ENCODE peak calls at places on chromosomes 1 and 21, in seven cellular contexts. Z is fibroblast of mammary gland; I is HuH-7; F is lung; X is NCI-H1694; U is GM03348; R is stimulated activated naive CD8-positive, alpha-beta T cell treated with anti-CD3 and anti-CD28 coated beads, Interleukin-15, amount 100 ng/mL, for 72 hours. Q is an unnamed sample.

GRCh38 chr1:78088015-78088414 is 42.2 kb downstream of the GIPC2 start:
- DNase-seq in X (no peak), U (no peak), Z (no peak), I (no peak), F (no peak), R (no peak), Q (no peak)

GRCh38 chr1:108716437-108717230 is 3.9 kb downstream of the FNDC7 start:
- DNase-seq in U (no peak), R (no peak), Z (no peak), I (no peak), X (no peak), F (no peak), Q (no peak)

GRCh38 chr21:41673071-41673470 is 93.8 kb downstream of the RIPK4 start:
- DNase-seq in F (no peak), Z (no peak), I (no peak), X (no peak), U (no peak), R (no peak), Q (no peak)

GRCh38 chr1:25137521-25138395 is 94.5 kb downstream of the SYF2 start:
- DNase-seq in F (no peak), Z (no peak), X (no peak), U (no peak), I (no peak), R (no peak), Q (no peak)

GRCh38 chr1:155012052-155012546 is 9.5 kb downstream of the ZBTB7B start:
- DNase-seq in Z (peak), R (no peak), U (peak), F (peak), I (no peak), X (no peak), Q (peak)

GRCh38 chr1:40630488-40631223 is 34.8 kb downstream of the RIMS3 start:
- DNase-seq in Z (peak), I (peak), U (peak), X (no peak), F (no peak), R (peak), Q (peak)

GRCh38 chr1:54284781-54285563 is 85.0 kb downstream of the MRPL37 start:
- DNase-seq in F (no peak), I (no peak), Z (no peak), R (peak), U (no peak), X (no peak), Q (no peak)

GRCh38 chr1:8870605-8871538 is 7.6 kb downstream of the ENO1 start:
- DNase-seq in U (no peak), I (no peak), F (peak), X (no peak), R (no peak), Z (no peak), Q (peak)

GRCh38 chr21:38460171-38460742 is 38.0 kb downstream of the ERG start:
- DNase-seq in Z (peak), F (no peak), R (no peak), I (no peak), U (peak), X (no peak), Q (peak)

GRCh38 chr1:67840449-67840848 is 7.2 kb upstream of the GNG12 start:
- DNase-seq in Z (peak), U (peak), F (no peak), I (no peak), R (no peak), X (no peak), Q (peak)

GRCh38 chr21:17900990-17901385 is 81.8 kb upstream of the C21orf91 start:
- DNase-seq in U (no peak), R (no peak), F (no peak), I (no peak), X (no peak), Z (no peak), Q (no peak)

GRCh38 chr1:229342902-229343587 is at the start of gene CCSAP:
- DNase-seq in U (peak), I (peak), R (peak), Z (peak), X (no peak), F (no peak), Q (peak)

GRCh38 chr1:93567255-93567918 is 114.2 kb downstream of the BCAR3 start:
- DNase-seq in R (no peak), I (no peak), X (no peak), U (peak), F (no peak), Z (peak), Q (peak)

GRCh38 chr1:230232352-230232751 is 165.3 kb downstream of the GALNT2 start:
- DNase-seq in U (no peak), R (no peak), Z (peak), F (no peak), X (no peak), I (no peak), Q (no peak)

GRCh38 chr1:233448290-233448689 is 120.8 kb downstream of the MAP3K21 start:
- DNase-seq in X (peak), I (no peak), Z (no peak), U (no peak), F (no peak), R (no peak), Q (no peak)

GRCh38 chr1:9822490-9822889 is 1.3 kb downstream of the CLSTN1 start:
- DNase-seq in F (no peak), Z (peak), R (no peak), I (no peak), U (no peak), X (no peak), Q (no peak)

GRCh38 chr1:2091611-2092604 is 41.7 kb downstream of the PRKCZ start:
- DNase-seq in F (no peak), R (peak), X (no peak), Z (peak), U (peak), I (peak), Q (no peak)

GRCh38 chr21:43318841-43319781 is 107.8 kb downstream of the SIK1 start:
- DNase-seq in X (no peak), U (peak), R (no peak), F (no peak), Z (peak), I (no peak), Q (peak)

GRCh38 chr21:41820384-41821080 is 53.7 kb upstream of the RIPK4 start:
- DNase-seq in Z (no peak), X (no peak), I (no peak), R (no peak), F (no peak), U (no peak), Q (no peak)

GRCh38 chr1:235741294-235741693 is 91.7 kb upstream of the GNG4 start:
- DNase-seq in F (no peak), X (no peak), R (no peak), I (no peak), Z (peak), U (peak), Q (peak)

GRCh38 chr1:208349679-208350330 is 105.6 kb upstream of the PLXNA2 start:
- DNase-seq in F (no peak), R (no peak), X (peak), U (no peak), I (no peak), Z (no peak), Q (no peak)

GRCh38 chr21:35476616-35477395 is 427.7 kb upstream of the RUNX1 start:
- DNase-seq in I (no peak), R (no peak), F (no peak), U (peak), Z (peak), X (no peak), Q (peak)

GRCh38 chr1:162632234-162632666 is at the start of gene DDR2:
- DNase-seq in Z (peak), X (no peak), U (peak), F (peak), I (no peak), R (no peak), Q (peak)

GRCh38 chr1:31101147-31101502 is 35.6 kb upstream of the PUM1 start:
- DNase-seq in Z (peak), I (no peak), X (no peak), F (no peak), U (peak), R (no peak), Q (peak)

GRCh38 chr1:97806336-97806735 is 114.5 kb downstream of the DPYD start:
- DNase-seq in R (no peak), I (no peak), F (no peak), X (no peak), Z (no peak), U (peak), Q (no peak)

GRCh38 chr1:22652881-22653316 is at the start of gene C1QB:
- DNase-seq in U (no peak), Z (no peak), F (peak), I (no peak), X (no peak), R (no peak), Q (no peak)

GRCh38 chr1:111656093-111657017 is 36.8 kb downstream of the RAP1A start:
- DNase-seq in U (peak), X (no peak), Z (peak), I (peak), R (no peak), F (no peak), Q (peak)

GRCh38 chr1:48967318-48967717 is 190.6 kb upstream of the BEND5 start:
- DNase-seq in I (no peak), R (no peak), U (no peak), F (no peak), X (no peak), Z (no peak), Q (no peak)

GRCh38 chr1:160639652-160640051 is 7.2 kb downstream of the SLAMF1 start:
- DNase-seq in Z (no peak), X (no peak), R (no peak), F (no peak), U (no peak), I (no peak), Q (no peak)

GRCh38 chr1:983736-984475 is 2.0 kb upstream of the PERM1 start:
- DNase-seq in F (no peak), X (no peak), Z (no peak), I (no peak), U (peak), R (peak), Q (no peak)

GRCh38 chr1:57254006-57254405 is 169.9 kb downstream of the DAB1 start:
- DNase-seq in U (peak), X (no peak), R (no peak), I (no peak), F (no peak), Z (peak), Q (no peak)

GRCh38 chr1:7117599-7118281 is 332.5 kb downstream of the CAMTA1 start:
- DNase-seq in R (no peak), Z (peak), X (no peak), I (no peak), F (no peak), U (peak), Q (peak)

GRCh38 chr21:39481886-39482285 is 30.1 kb downstream of the SH3BGR start:
- DNase-seq in R (no peak), X (no peak), F (no peak), Z (no peak), I (no peak), U (no peak), Q (no peak)

GRCh38 chr1:26922201-26922729 is 722 bp downstream of the NUDC start:
- DNase-seq in U (no peak), Z (peak), I (no peak), F (no peak), R (no peak), X (no peak), Q (peak)

GRCh38 chr1:42784946-42785693 is at the start of gene TMEM269:
- DNase-seq in F (no peak), Z (no peak), X (no peak), R (peak), I (no peak), U (peak), Q (no peak)

GRCh38 chr1:93471911-93472310 is 24.0 kb downstream of the FNBP1L start:
- DNase-seq in F (no peak), X (no peak), U (peak), Z (peak), R (no peak), I (no peak), Q (peak)

GRCh38 chr1:61635529-61635928 is 89.4 kb downstream of the TM2D1 start:
- DNase-seq in I (no peak), R (no peak), F (no peak), X (no peak), Z (no peak), U (no peak), Q (no peak)

GRCh38 chr21:39837861-39838359 is 29.3 kb upstream of the PCP4 start:
- DNase-seq in U (no peak), F (no peak), X (no peak), Z (no peak), R (no peak), I (no peak), Q (no peak)

GRCh38 chr1:234776256-234776874 is 166.4 kb upstream of the IRF2BP2 start:
- DNase-seq in Z (no peak), U (peak), F (no peak), I (no peak), R (no peak), X (no peak), Q (peak)

GRCh38 chr1:11174271-11174942 is 14.7 kb upstream of the ANGPTL7 start:
- DNase-seq in U (no peak), Z (no peak), X (no peak), F (no peak), I (no peak), R (no peak), Q (no peak)